ENCODE peak calls at places on chromosomes 16 and 17, in nine cellular contexts. One of them, this sample, is unnamed. For H3K9me3, the result is how much of the 10 kb centered on the place peaks cover.

GRCh38 chr16:46648656-46649055 is 27.5 kb upstream of the SHCBP1 start:
- DNase-seq in heart right ventricle: no peak
- DNase-seq in prostate gland: no peak
- DNase-seq in heart left ventricle: no peak
- DNase-seq in Peyer's patch: no peak
- DNase-seq in lower lobe of right lung: no peak
- DNase-seq in mucosa of descending colon: no peak
- DNase-seq in psoas muscle: no peak
- DNase-seq in IMR-90: no peak
- DNase-seq in this sample: no peak

GRCh38 chr17:55053855-55054254 is 85.3 kb downstream of the STXBP4 start:
- DNase-seq in heart right ventricle: no peak
- DNase-seq in prostate gland: no peak
- DNase-seq in heart left ventricle: no peak
- DNase-seq in Peyer's patch: no peak
- DNase-seq in lower lobe of right lung: no peak
- DNase-seq in mucosa of descending colon: no peak
- DNase-seq in psoas muscle: no peak
- DNase-seq in IMR-90: peak
- DNase-seq in this sample: no peak

GRCh38 chr17:73683788-73684582 is 39.7 kb upstream of the SDK2 start:
- DNase-seq in heart right ventricle: no peak
- DNase-seq in prostate gland: no peak
- DNase-seq in heart left ventricle: no peak
- DNase-seq in Peyer's patch: no peak
- DNase-seq in lower lobe of right lung: no peak
- DNase-seq in mucosa of descending colon: no peak
- DNase-seq in psoas muscle: no peak
- DNase-seq in IMR-90: no peak
- DNase-seq in this sample: no peak

GRCh38 chr17:5610956-5611355 is 26.6 kb upstream of the NLRP1 start:
- DNase-seq in heart right ventricle: no peak
- DNase-seq in prostate gland: no peak
- DNase-seq in heart left ventricle: no peak
- DNase-seq in Peyer's patch: no peak
- DNase-seq in lower lobe of right lung: no peak
- DNase-seq in mucosa of descending colon: no peak
- DNase-seq in psoas muscle: no peak
- DNase-seq in IMR-90: no peak
- DNase-seq in this sample: no peak

GRCh38 chr17:55883112-55883511 is 132.3 kb downstream of the PCTP start:
- DNase-seq in heart right ventricle: no peak
- DNase-seq in prostate gland: no peak
- DNase-seq in heart left ventricle: no peak
- DNase-seq in Peyer's patch: no peak
- DNase-seq in lower lobe of right lung: no peak
- DNase-seq in mucosa of descending colon: no peak
- DNase-seq in psoas muscle: no peak
- DNase-seq in IMR-90: no peak
- DNase-seq in this sample: no peak

GRCh38 chr16:5008311-5008731 is 25.4 kb downstream of the NAGPA start:
- DNase-seq in heart right ventricle: no peak
- DNase-seq in prostate gland: no peak
- DNase-seq in heart left ventricle: no peak
- DNase-seq in Peyer's patch: no peak
- DNase-seq in lower lobe of right lung: peak
- DNase-seq in mucosa of descending colon: no peak
- DNase-seq in psoas muscle: no peak
- DNase-seq in IMR-90: no peak
- DNase-seq in this sample: no peak

GRCh38 chr16:80507538-80507937 is 33.3 kb upstream of the DYNLRB2 start:
- DNase-seq in heart right ventricle: peak
- DNase-seq in prostate gland: no peak
- DNase-seq in heart left ventricle: peak
- DNase-seq in Peyer's patch: no peak
- DNase-seq in lower lobe of right lung: no peak
- DNase-seq in mucosa of descending colon: peak
- DNase-seq in psoas muscle: peak
- DNase-seq in IMR-90: no peak
- DNase-seq in this sample: peak

GRCh38 chr17:57735707-57736106 is 9.4 kb downstream of the CCDC182 start:
- DNase-seq in heart right ventricle: no peak
- DNase-seq in prostate gland: no peak
- DNase-seq in heart left ventricle: no peak
- DNase-seq in Peyer's patch: no peak
- DNase-seq in lower lobe of right lung: no peak
- DNase-seq in mucosa of descending colon: no peak
- DNase-seq in psoas muscle: no peak
- DNase-seq in IMR-90: no peak
- DNase-seq in this sample: no peak

GRCh38 chr17:45282683-45283644 is 21.1 kb upstream of the SPATA32 start:
- DNase-seq in heart right ventricle: peak
- DNase-seq in prostate gland: no peak
- DNase-seq in heart left ventricle: peak
- DNase-seq in Peyer's patch: no peak
- DNase-seq in lower lobe of right lung: peak
- DNase-seq in mucosa of descending colon: no peak
- DNase-seq in psoas muscle: peak
- DNase-seq in IMR-90: peak
- DNase-seq in this sample: no peak

GRCh38 chr16:57485091-57485915 is 990 bp downstream of the DOK4 start:
- DNase-seq in heart right ventricle: no peak
- DNase-seq in prostate gland: no peak
- DNase-seq in heart left ventricle: no peak
- DNase-seq in Peyer's patch: no peak
- DNase-seq in lower lobe of right lung: no peak
- DNase-seq in mucosa of descending colon: peak
- DNase-seq in psoas muscle: no peak
- DNase-seq in IMR-90: no peak
- DNase-seq in this sample: no peak

GRCh38 chr16:80620656-80621605 is 80.1 kb downstream of the DYNLRB2 start:
- DNase-seq in heart right ventricle: no peak
- DNase-seq in prostate gland: no peak
- DNase-seq in heart left ventricle: no peak
- DNase-seq in Peyer's patch: no peak
- DNase-seq in lower lobe of right lung: no peak
- DNase-seq in mucosa of descending colon: no peak
- DNase-seq in psoas muscle: no peak
- DNase-seq in IMR-90: no peak
- DNase-seq in this sample: no peak

GRCh38 chr16:66923247-66923851 is 2.0 kb downstream of the RRAD start:
- DNase-seq in heart right ventricle: peak
- DNase-seq in prostate gland: no peak
- DNase-seq in heart left ventricle: peak
- DNase-seq in Peyer's patch: no peak
- DNase-seq in lower lobe of right lung: no peak
- DNase-seq in mucosa of descending colon: no peak
- DNase-seq in psoas muscle: peak
- DNase-seq in IMR-90: peak
- DNase-seq in this sample: peak

GRCh38 chr17:19417611-19418010 is 6.6 kb downstream of the RNF112 start:
- DNase-seq in heart right ventricle: no peak
- DNase-seq in prostate gland: no peak
- DNase-seq in heart left ventricle: no peak
- DNase-seq in Peyer's patch: no peak
- DNase-seq in lower lobe of right lung: no peak
- DNase-seq in mucosa of descending colon: no peak
- DNase-seq in psoas muscle: no peak
- DNase-seq in IMR-90: peak
- DNase-seq in this sample: no peak

GRCh38 chr17:44159519-44160210 is 10.8 kb upstream of the ASB16 start:
- DNase-seq in heart right ventricle: no peak
- DNase-seq in prostate gland: no peak
- DNase-seq in heart left ventricle: no peak
- DNase-seq in Peyer's patch: no peak
- DNase-seq in lower lobe of right lung: no peak
- DNase-seq in mucosa of descending colon: no peak
- DNase-seq in psoas muscle: no peak
- DNase-seq in IMR-90: peak
- DNase-seq in this sample: no peak

DNA sequence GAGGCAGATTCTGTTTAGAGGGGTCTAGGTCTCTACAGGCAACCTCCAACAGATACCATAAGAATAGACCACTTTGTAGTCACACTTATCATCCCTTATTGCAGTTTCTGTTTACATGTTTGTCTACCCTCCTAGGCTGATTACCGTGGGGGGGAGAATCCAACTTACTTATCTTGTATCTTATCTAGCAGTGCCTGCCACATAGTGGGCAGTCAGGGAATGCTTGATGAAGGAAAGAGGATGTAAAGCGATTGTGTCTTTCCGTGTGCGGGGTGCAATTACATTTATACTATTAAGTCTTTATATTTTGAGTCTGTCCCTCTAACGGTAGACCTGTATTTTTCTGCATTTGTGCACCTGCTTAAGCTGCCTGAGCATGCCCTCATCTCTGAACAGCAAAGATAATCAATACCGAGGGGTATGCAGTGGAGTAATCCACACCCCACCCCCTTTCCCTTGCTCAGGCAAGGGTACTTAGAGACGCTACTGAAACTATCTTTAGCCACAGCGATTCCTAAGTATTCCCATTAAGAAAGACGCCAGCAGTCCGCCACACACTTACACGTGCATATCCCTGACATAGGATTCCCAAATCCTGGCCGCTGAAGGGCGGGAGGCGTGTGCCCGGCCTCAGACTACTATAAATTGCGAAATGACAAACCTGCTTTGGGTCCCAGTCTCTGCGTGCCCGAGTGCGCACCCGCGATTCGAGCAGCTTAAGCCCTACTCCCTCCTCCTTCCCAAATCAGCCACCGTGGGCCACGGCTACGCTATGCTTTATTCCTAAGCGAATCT is 635 bp upstream of the AATF start:
- DNase-seq in heart right ventricle: no peak
- DNase-seq in prostate gland: no peak
- DNase-seq in heart left ventricle: no peak
- DNase-seq in Peyer's patch: no peak
- DNase-seq in lower lobe of right lung: no peak
- DNase-seq in mucosa of descending colon: no peak
- DNase-seq in psoas muscle: no peak
- DNase-seq in IMR-90: no peak
- DNase-seq in this sample: no peak
- TF ChIP-seq CTCF in heart right ventricle: no peak
- TF ChIP-seq CTCF in prostate gland: no peak
- TF ChIP-seq CTCF in heart left ventricle: no peak
- TF ChIP-seq CTCF in Peyer's patch: no peak
- TF ChIP-seq CTCF in lower lobe of right lung: no peak
- TF ChIP-seq CTCF in mucosa of descending colon: no peak
- TF ChIP-seq CTCF in psoas muscle: no peak
- TF ChIP-seq CTCF in IMR-90: no peak
- TF ChIP-seq CTCF in this sample: no peak

GRCh38 chr17:53687324-53687723 is 135.4 kb upstream of the KIF2B start:
- DNase-seq in heart right ventricle: no peak
- DNase-seq in prostate gland: no peak
- DNase-seq in heart left ventricle: no peak
- DNase-seq in Peyer's patch: no peak
- DNase-seq in lower lobe of right lung: no peak
- DNase-seq in mucosa of descending colon: no peak
- DNase-seq in psoas muscle: no peak
- DNase-seq in IMR-90: no peak
- DNase-seq in this sample: no peak
- H3K9me3 ChIP-seq in heart right ventricle: under half
- H3K9me3 ChIP-seq in prostate gland: under half
- H3K9me3 ChIP-seq in heart left ventricle: under half
- H3K9me3 ChIP-seq in Peyer's patch: under half
- H3K9me3 ChIP-seq in lower lobe of right lung: under half
- H3K9me3 ChIP-seq in mucosa of descending colon: under half
- H3K9me3 ChIP-seq in psoas muscle: under half
- H3K9me3 ChIP-seq in IMR-90: under half
- H3K9me3 ChIP-seq in this sample: under half

GRCh38 chr17:76884995-76885896 is 17.0 kb downstream of the MGAT5B start:
- DNase-seq in heart right ventricle: no peak
- DNase-seq in prostate gland: no peak
- DNase-seq in heart left ventricle: no peak
- DNase-seq in Peyer's patch: no peak
- DNase-seq in lower lobe of right lung: no peak
- DNase-seq in mucosa of descending colon: no peak
- DNase-seq in psoas muscle: no peak
- DNase-seq in IMR-90: no peak
- DNase-seq in this sample: no peak

GRCh38 chr17:76889323-76889722 is 21.1 kb downstream of the MGAT5B start:
- DNase-seq in heart right ventricle: no peak
- DNase-seq in prostate gland: no peak
- DNase-seq in heart left ventricle: no peak
- DNase-seq in Peyer's patch: no peak
- DNase-seq in lower lobe of right lung: no peak
- DNase-seq in mucosa of descending colon: no peak
- DNase-seq in psoas muscle: no peak
- DNase-seq in IMR-90: no peak
- DNase-seq in this sample: no peak

GRCh38 chr17:76886395-76886794 is 18.2 kb downstream of the MGAT5B start:
- DNase-seq in heart right ventricle: no peak
- DNase-seq in prostate gland: no peak
- DNase-seq in heart left ventricle: no peak
- DNase-seq in Peyer's patch: no peak
- DNase-seq in lower lobe of right lung: no peak
- DNase-seq in mucosa of descending colon: no peak
- DNase-seq in psoas muscle: no peak
- DNase-seq in IMR-90: no peak
- DNase-seq in this sample: no peak

GRCh38 chr17:76888661-76889060 is 20.5 kb downstream of the MGAT5B start:
- DNase-seq in heart right ventricle: no peak
- DNase-seq in prostate gland: no peak
- DNase-seq in heart left ventricle: no peak
- DNase-seq in Peyer's patch: no peak
- DNase-seq in lower lobe of right lung: no peak
- DNase-seq in mucosa of descending colon: no peak
- DNase-seq in psoas muscle: no peak
- DNase-seq in IMR-90: no peak
- DNase-seq in this sample: no peak

DNA sequence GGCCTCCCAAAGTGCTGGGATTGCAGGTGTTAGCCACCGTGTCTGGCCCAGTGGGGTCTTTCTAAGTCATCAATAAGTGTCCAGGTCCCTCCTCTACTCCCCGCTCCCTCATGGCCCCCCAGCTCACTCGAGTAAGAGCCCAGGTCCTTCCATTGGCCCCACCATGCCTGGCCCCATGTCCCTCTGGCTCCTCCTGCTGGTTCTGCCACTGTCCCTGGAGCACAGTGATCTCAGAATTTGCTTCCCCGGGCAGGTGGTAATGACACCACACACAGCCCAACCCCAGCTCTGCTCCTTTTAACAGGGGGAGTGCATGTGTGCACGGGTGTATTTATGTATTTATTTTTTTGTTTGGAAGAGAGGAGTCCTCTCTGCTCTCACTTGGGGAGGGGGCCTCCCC is 19.6 kb downstream of the MGAT5B start:
- DNase-seq in heart right ventricle: no peak
- DNase-seq in prostate gland: no peak
- DNase-seq in heart left ventricle: no peak
- DNase-seq in Peyer's patch: no peak
- DNase-seq in lower lobe of right lung: no peak
- DNase-seq in mucosa of descending colon: no peak
- DNase-seq in psoas muscle: no peak
- DNase-seq in IMR-90: no peak
- DNase-seq in this sample: no peak
- TF ChIP-seq CTCF in heart right ventricle: no peak
- TF ChIP-seq CTCF in prostate gland: no peak
- TF ChIP-seq CTCF in heart left ventricle: no peak
- TF ChIP-seq CTCF in Peyer's patch: no peak
- TF ChIP-seq CTCF in lower lobe of right lung: no peak
- TF ChIP-seq CTCF in mucosa of descending colon: no peak
- TF ChIP-seq CTCF in psoas muscle: no peak
- TF ChIP-seq CTCF in IMR-90: no peak
- TF ChIP-seq CTCF in this sample: no peak

GRCh38 chr16:22004321-22004720 is 3.4 kb upstream of the PDZD9 start:
- DNase-seq in heart right ventricle: no peak
- DNase-seq in prostate gland: no peak
- DNase-seq in heart left ventricle: no peak
- DNase-seq in Peyer's patch: no peak
- DNase-seq in lower lobe of right lung: no peak
- DNase-seq in mucosa of descending colon: no peak
- DNase-seq in psoas muscle: no peak
- DNase-seq in IMR-90: no peak
- DNase-seq in this sample: no peak
- H3K9me3 ChIP-seq in heart right ventricle: under half
- H3K9me3 ChIP-seq in prostate gland: under half
- H3K9me3 ChIP-seq in heart left ventricle: under half
- H3K9me3 ChIP-seq in Peyer's patch: under half
- H3K9me3 ChIP-seq in lower lobe of right lung: under half
- H3K9me3 ChIP-seq in mucosa of descending colon: under half
- H3K9me3 ChIP-seq in psoas muscle: under half
- H3K9me3 ChIP-seq in IMR-90: under half
- H3K9me3 ChIP-seq in this sample: under half